ENCODE peak calls at places on chromosomes 13 and 19, in four cellular contexts. One of them, this sample, is unnamed.
A peak's percentile ranks its signal among the peaks of the same experiment; 100 is the strongest.

GRCh38 chr13:73715114-73715909 is 418.9 kb downstream of the KLF12 start:
- DNase-seq in H9: no peak
- DNase-seq in CD4-positive, alpha-beta T cell: peak; percentile 29
- DNase-seq in stomach: no peak
- DNase-seq in this sample: no peak

GRCh38 chr13:19984430-19985218 is 26.1 kb downstream of the ZMYM2 start:
- DNase-seq in H9: no peak
- DNase-seq in CD4-positive, alpha-beta T cell: no peak
- DNase-seq in stomach: no peak
- DNase-seq in this sample: no peak

GRCh38 chr13:52033039-52033438 is 8.5 kb downstream of the UTP14C start:
- DNase-seq in H9: no peak
- DNase-seq in CD4-positive, alpha-beta T cell: no peak
- DNase-seq in stomach: no peak
- DNase-seq in this sample: no peak

GRCh38 chr13:64546371-64546770 is 2683.8 kb downstream of the PCDH9 start:
- DNase-seq in H9: no peak
- DNase-seq in CD4-positive, alpha-beta T cell: no peak
- DNase-seq in stomach: no peak
- DNase-seq in this sample: no peak

GRCh38 chr13:51924756-51925544 is 63.2 kb downstream of the CCDC70 start:
- DNase-seq in H9: peak; percentile 12
- DNase-seq in CD4-positive, alpha-beta T cell: no peak
- DNase-seq in stomach: no peak
- DNase-seq in this sample: no peak

GRCh38 chr19:4930664-4931063 is 21.4 kb downstream of the UHRF1 start:
- DNase-seq in H9: no peak
- DNase-seq in CD4-positive, alpha-beta T cell: no peak
- DNase-seq in stomach: no peak
- DNase-seq in this sample: no peak

GRCh38 chr13:60335531-60335930 is 61.5 kb upstream of the TDRD3 start:
- DNase-seq in H9: no peak
- DNase-seq in CD4-positive, alpha-beta T cell: no peak
- DNase-seq in stomach: no peak
- DNase-seq in this sample: no peak

GRCh38 chr13:50529154-50529882 is 314.2 kb downstream of the DLEU7 start:
- DNase-seq in H9: peak; percentile 67
- DNase-seq in CD4-positive, alpha-beta T cell: no peak
- DNase-seq in stomach: peak; percentile 87
- DNase-seq in this sample: peak; percentile 44

GRCh38 chr19:56927791-56928207 is 87.3 kb upstream of the PEG3 start:
- DNase-seq in H9: no peak
- DNase-seq in CD4-positive, alpha-beta T cell: no peak
- DNase-seq in stomach: no peak
- DNase-seq in this sample: no peak

GRCh38 chr13:106367361-106367781 is 168.1 kb downstream of the EFNB2 start:
- DNase-seq in H9: no peak
- DNase-seq in CD4-positive, alpha-beta T cell: no peak
- DNase-seq in stomach: no peak
- DNase-seq in this sample: no peak

GRCh38 chr13:44191504-44192171 is 182.0 kb upstream of the SERP2 start:
- DNase-seq in H9: peak; percentile 53
- DNase-seq in CD4-positive, alpha-beta T cell: peak; percentile 19
- DNase-seq in stomach: peak; percentile 43
- DNase-seq in this sample: peak; percentile 63

GRCh38 chr19:42201489-42202289 is 15.8 kb downstream of the DEDD2 start:
- DNase-seq in H9: no peak
- DNase-seq in CD4-positive, alpha-beta T cell: peak; percentile 23
- DNase-seq in stomach: peak; percentile 45
- DNase-seq in this sample: no peak

GRCh38 chr13:91072511-91072910 is 275.0 kb upstream of the MIR17HG start:
- DNase-seq in H9: no peak
- DNase-seq in CD4-positive, alpha-beta T cell: no peak
- DNase-seq in stomach: no peak
- DNase-seq in this sample: peak; percentile 69

GRCh38 chr13:79531542-79532239 is 50.7 kb downstream of the NDFIP2 start:
- DNase-seq in H9: no peak
- DNase-seq in CD4-positive, alpha-beta T cell: no peak
- DNase-seq in stomach: no peak
- DNase-seq in this sample: no peak

GRCh38 chr13:46521921-46522691 is 30.9 kb upstream of the LRCH1 start:
- DNase-seq in H9: no peak
- DNase-seq in CD4-positive, alpha-beta T cell: no peak
- DNase-seq in stomach: no peak
- DNase-seq in this sample: no peak

GRCh38 chr13:51065372-51066090 is 45.5 kb downstream of the C13orf42 start:
- DNase-seq in H9: no peak
- DNase-seq in CD4-positive, alpha-beta T cell: no peak
- DNase-seq in stomach: no peak
- DNase-seq in this sample: no peak

GRCh38 chr13:46992383-46992952 is 95.6 kb upstream of the HTR2A start:
- DNase-seq in H9: no peak
- DNase-seq in CD4-positive, alpha-beta T cell: no peak
- DNase-seq in stomach: no peak
- DNase-seq in this sample: peak; percentile 35

GRCh38 chr13:35475131-35475959 is 1.1 kb downstream of the MAB21L1 start:
- DNase-seq in H9: peak; percentile 67
- DNase-seq in CD4-positive, alpha-beta T cell: no peak
- DNase-seq in stomach: peak; percentile 39
- DNase-seq in this sample: no peak

GRCh38 chr13:25945596-25945995 is 106.2 kb downstream of the SHISA2 start:
- DNase-seq in H9: no peak
- DNase-seq in CD4-positive, alpha-beta T cell: no peak
- DNase-seq in stomach: no peak
- DNase-seq in this sample: no peak

GRCh38 chr13:112679932-112680677 is 9.7 kb upstream of the ATP11A start:
- DNase-seq in H9: no peak
- DNase-seq in CD4-positive, alpha-beta T cell: no peak
- DNase-seq in stomach: peak; percentile 24
- DNase-seq in this sample: no peak

GRCh38 chr13:21625366-21625765 is 21.4 kb upstream of the MICU2 start:
- DNase-seq in H9: no peak
- DNase-seq in CD4-positive, alpha-beta T cell: no peak
- DNase-seq in stomach: no peak
- DNase-seq in this sample: peak; percentile 51

GRCh38 chr13:76969488-76970365 is 21.4 kb downstream of the ACOD1 start:
- DNase-seq in H9: no peak
- DNase-seq in CD4-positive, alpha-beta T cell: no peak
- DNase-seq in stomach: no peak
- DNase-seq in this sample: no peak

GRCh38 chr13:94175076-94175475 is 304.4 kb downstream of the DCT start:
- DNase-seq in H9: no peak
- DNase-seq in CD4-positive, alpha-beta T cell: no peak
- DNase-seq in stomach: no peak
- DNase-seq in this sample: no peak

GRCh38 chr19:1364070-1364719 is 19.5 kb upstream of the NDUFS7 start:
- DNase-seq in H9: no peak
- DNase-seq in CD4-positive, alpha-beta T cell: no peak
- DNase-seq in stomach: no peak
- DNase-seq in this sample: no peak
- TF ChIP-seq CTCF in H9: peak; percentile 51
- TF ChIP-seq CTCF in CD4-positive, alpha-beta T cell: peak; percentile 38
- TF ChIP-seq CTCF in stomach: peak; percentile 8
- TF ChIP-seq CTCF in this sample: peak; percentile 18

DNA sequence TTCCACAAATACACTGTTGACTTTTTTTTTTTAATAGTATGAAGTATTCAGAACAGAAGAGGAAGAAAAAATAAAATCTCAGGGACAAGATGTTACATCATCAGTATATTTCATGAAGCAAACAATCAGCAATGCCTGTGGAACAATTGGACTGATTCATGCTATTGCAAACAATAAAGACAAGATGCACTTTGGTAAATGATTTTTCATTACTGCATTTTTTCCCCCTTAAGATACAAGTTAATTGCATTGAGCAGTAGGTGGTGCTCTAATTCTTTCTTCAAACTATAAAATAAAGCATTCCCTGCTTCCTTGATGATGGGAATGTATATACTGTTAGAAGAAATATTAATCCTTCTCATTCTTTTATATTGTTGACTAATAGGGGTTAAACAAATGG is 17.1 kb downstream of the UCHL3 start:
- DNase-seq in H9: no peak
- DNase-seq in CD4-positive, alpha-beta T cell: no peak
- DNase-seq in stomach: no peak
- DNase-seq in this sample: no peak
- TF ChIP-seq CTCF in H9: peak; percentile 49
- TF ChIP-seq CTCF in CD4-positive, alpha-beta T cell: no peak
- TF ChIP-seq CTCF in stomach: no peak
- TF ChIP-seq CTCF in this sample: peak; percentile 30

GRCh38 chr13:65613004-65613403 is 1617.1 kb downstream of the PCDH9 start:
- DNase-seq in H9: peak; percentile 33
- DNase-seq in CD4-positive, alpha-beta T cell: no peak
- DNase-seq in stomach: no peak
- DNase-seq in this sample: no peak
- TF ChIP-seq CTCF in H9: peak; percentile 74
- TF ChIP-seq CTCF in CD4-positive, alpha-beta T cell: no peak
- TF ChIP-seq CTCF in stomach: no peak
- TF ChIP-seq CTCF in this sample: peak; percentile 21

GRCh38 chr13:110957181-110957884 is 42.5 kb upstream of the ANKRD10 start:
- DNase-seq in H9: no peak
- DNase-seq in CD4-positive, alpha-beta T cell: no peak
- DNase-seq in stomach: no peak
- DNase-seq in this sample: no peak
- TF ChIP-seq CTCF in H9: peak; percentile 74
- TF ChIP-seq CTCF in CD4-positive, alpha-beta T cell: no peak
- TF ChIP-seq CTCF in stomach: no peak
- TF ChIP-seq CTCF in this sample: no peak

GRCh38 chr19:48874309-48875135 is 2.3 kb downstream of the PPP1R15A start:
- DNase-seq in H9: no peak
- DNase-seq in CD4-positive, alpha-beta T cell: no peak
- DNase-seq in stomach: peak; percentile 61
- DNase-seq in this sample: no peak
- TF ChIP-seq CTCF in H9: no peak
- TF ChIP-seq CTCF in CD4-positive, alpha-beta T cell: no peak
- TF ChIP-seq CTCF in stomach: no peak
- TF ChIP-seq CTCF in this sample: no peak

DNA sequence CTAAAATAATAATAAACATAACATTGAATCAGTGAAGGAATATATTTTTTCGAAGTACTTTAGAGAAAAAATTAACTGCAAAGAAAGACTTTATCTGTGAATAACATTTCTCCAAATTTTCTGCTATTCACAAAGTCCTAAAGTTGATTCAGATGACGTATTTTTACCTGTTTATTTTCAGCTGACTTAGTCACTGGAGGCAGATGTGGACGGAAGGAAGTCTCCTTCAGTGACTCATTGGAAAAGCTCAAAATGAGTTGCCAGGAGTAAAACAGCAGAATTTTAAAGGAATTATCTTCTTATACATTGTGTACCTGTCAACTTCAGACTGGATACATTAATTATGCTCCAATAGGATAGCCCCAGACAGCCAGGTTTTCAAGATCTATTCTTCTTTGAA is 679.4 kb upstream of the GPC6 start:
- DNase-seq in H9: no peak
- DNase-seq in CD4-positive, alpha-beta T cell: no peak
- DNase-seq in stomach: no peak
- DNase-seq in this sample: no peak
- TF ChIP-seq CTCF in H9: no peak
- TF ChIP-seq CTCF in CD4-positive, alpha-beta T cell: no peak
- TF ChIP-seq CTCF in stomach: no peak
- TF ChIP-seq CTCF in this sample: no peak

DNA sequence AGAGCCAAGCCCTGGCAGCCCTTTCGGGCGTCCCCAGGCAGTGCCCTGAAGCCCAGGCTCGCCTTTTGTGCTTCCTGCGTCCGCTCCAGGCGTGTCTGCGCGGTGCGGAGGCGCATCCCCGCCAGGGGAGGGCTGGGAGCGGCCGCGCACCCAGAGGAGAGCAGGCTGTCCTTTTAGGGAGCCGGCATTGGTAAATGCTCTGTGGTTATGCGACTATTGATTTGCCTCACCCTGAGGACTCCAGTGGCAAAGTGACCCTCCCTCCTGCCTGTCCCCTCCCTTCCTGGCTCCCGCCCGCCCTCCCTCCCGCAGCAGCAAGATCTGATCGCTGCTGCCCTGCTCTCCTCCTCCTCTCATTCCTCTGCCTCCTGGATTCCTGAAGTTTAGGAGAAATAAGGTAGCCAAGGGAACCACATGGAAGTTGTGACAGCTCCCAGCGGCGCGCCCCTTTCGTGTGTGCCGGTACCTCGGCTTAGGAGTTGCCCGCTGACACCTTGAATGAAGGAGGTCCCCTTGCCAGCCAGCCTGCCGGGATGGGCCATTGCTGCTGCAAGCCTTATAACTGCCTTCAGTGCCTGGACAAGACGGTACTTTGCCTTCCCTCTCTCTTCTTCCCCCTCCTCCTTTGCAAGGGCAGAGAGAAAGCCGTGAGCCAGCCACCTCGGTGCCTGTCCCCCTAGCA is 167.0 kb downstream of the SLC7A1 start:
- DNase-seq in H9: peak; percentile 73
- DNase-seq in CD4-positive, alpha-beta T cell: no peak
- DNase-seq in stomach: no peak
- DNase-seq in this sample: peak; percentile 51
- TF ChIP-seq CTCF in H9: no peak
- TF ChIP-seq CTCF in CD4-positive, alpha-beta T cell: no peak
- TF ChIP-seq CTCF in stomach: no peak
- TF ChIP-seq CTCF in this sample: peak; percentile 28

DNA sequence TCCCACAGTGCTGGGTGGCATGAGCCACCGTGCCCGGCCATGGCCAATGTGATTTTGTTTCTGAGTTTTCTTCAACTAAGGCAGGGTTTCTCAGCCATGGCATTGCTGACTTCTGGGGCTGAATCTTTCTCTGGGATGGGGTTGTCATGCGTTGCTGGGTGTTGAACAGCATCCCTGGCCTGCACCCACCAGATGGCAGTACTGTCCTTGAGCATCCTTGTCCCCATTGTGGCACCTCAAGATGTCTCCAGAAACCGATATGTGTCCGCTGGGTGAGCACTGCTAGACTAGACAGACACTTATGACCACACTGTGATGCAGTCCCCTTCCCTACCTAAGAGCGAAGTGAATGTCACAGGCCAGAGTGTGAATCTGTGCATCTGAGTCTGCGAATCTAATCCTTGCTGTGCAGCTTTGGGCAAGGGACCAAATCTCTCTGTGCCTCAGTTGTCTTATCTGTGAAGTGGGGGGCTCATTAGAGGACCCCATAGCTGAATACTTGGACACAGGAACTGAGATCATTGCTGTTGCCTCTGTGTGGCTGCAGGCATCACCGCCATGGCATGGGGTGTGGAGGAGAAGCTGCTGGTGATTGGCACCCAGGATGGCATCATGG is 50.3 kb upstream of the SIN3B start:
- DNase-seq in H9: peak; percentile 71
- DNase-seq in CD4-positive, alpha-beta T cell: peak; percentile 19
- DNase-seq in stomach: peak; percentile 37
- DNase-seq in this sample: peak; percentile 67
- TF ChIP-seq CTCF in H9: peak; percentile 80
- TF ChIP-seq CTCF in CD4-positive, alpha-beta T cell: peak; percentile 12
- TF ChIP-seq CTCF in stomach: no peak
- TF ChIP-seq CTCF in this sample: peak; percentile 56

GRCh38 chr19:38248421-38248820 is 7.8 kb downstream of the PPP1R14A start:
- DNase-seq in H9: no peak
- DNase-seq in CD4-positive, alpha-beta T cell: no peak
- DNase-seq in stomach: no peak
- DNase-seq in this sample: no peak
- TF ChIP-seq CTCF in H9: no peak
- TF ChIP-seq CTCF in CD4-positive, alpha-beta T cell: no peak
- TF ChIP-seq CTCF in stomach: no peak
- TF ChIP-seq CTCF in this sample: no peak

GRCh38 chr19:31314849-31315620 is 34.2 kb downstream of the TSHZ3 start:
- DNase-seq in H9: no peak
- DNase-seq in CD4-positive, alpha-beta T cell: no peak
- DNase-seq in stomach: no peak
- DNase-seq in this sample: no peak
- TF ChIP-seq CTCF in H9: peak; percentile 45
- TF ChIP-seq CTCF in CD4-positive, alpha-beta T cell: no peak
- TF ChIP-seq CTCF in stomach: no peak
- TF ChIP-seq CTCF in this sample: no peak